ENCODE peak calls at places on chromosomes 3 and 15, in six cellular contexts. Z is PC-3, X is heart left ventricle, R is AG09309, T is GM12878, H is BJ. J is an unnamed sample.
A peak's percentile ranks its signal among the peaks of the same experiment; 100 is the strongest.

GRCh38 chr15:57922780-57923179 is 142.7 kb downstream of the ALDH1A2 start:
- DNase-seq in Z (peak; percentile 68), R (no peak), H (no peak), T (no peak), X (peak; percentile 87), J (no peak)

GRCh38 chr3:134325106-134325705 is 49.0 kb downstream of the AMOTL2 start:
- DNase-seq in T (no peak), H (no peak), Z (no peak), X (no peak), R (no peak), J (no peak)

GRCh38 chr15:94327356-94327936 is 96.1 kb downstream of the MCTP2 start:
- DNase-seq in X (no peak), H (no peak), R (no peak), Z (peak; percentile 55), T (no peak), J (peak; percentile 5)

GRCh38 chr3:145176907-145177306 is 984.1 kb downstream of the PLOD2 start:
- DNase-seq in X (no peak), R (no peak), T (no peak), H (no peak), Z (no peak), J (no peak)

GRCh38 chr15:48481802-48482201 is 150.6 kb downstream of the DUT start:
- DNase-seq in X (no peak), T (no peak), H (no peak), Z (no peak), R (no peak), J (no peak)

GRCh38 chr15:89243046-89243690 is 611 bp upstream of the FANCI start:
- DNase-seq in X (no peak), H (no peak), R (peak; percentile 7), T (no peak), Z (no peak), J (no peak)

GRCh38 chr3:188947401-188947982 is 224.3 kb upstream of the TPRG1 start:
- DNase-seq in T (no peak), H (peak; percentile 24), X (peak; percentile 88), Z (peak; percentile 92), R (no peak), J (peak; percentile 52)

GRCh38 chr3:72887723-72888545 is at the start of gene GXYLT2:
- DNase-seq in Z (peak; percentile 58), H (no peak), R (no peak), X (peak; percentile 83), T (no peak), J (no peak)

GRCh38 chr3:54950391-54951003 is 22.6 kb upstream of the LRTM1 start:
- DNase-seq in H (no peak), Z (no peak), R (no peak), T (no peak), X (no peak), J (no peak)

GRCh38 chr15:40937762-40938529 is 8.8 kb downstream of the DLL4 start:
- DNase-seq in T (no peak), Z (peak; percentile 79), R (no peak), X (peak; percentile 60), H (no peak), J (no peak)
- TF ChIP-seq CTCF in T (peak; percentile 26), Z (peak; percentile 76), R (peak; percentile 45), X (peak; percentile 32), H (peak; percentile 22), J (peak; percentile 22)

GRCh38 chr15:44666208-44667038 is 3.0 kb upstream of the SPG11 start:
- DNase-seq in T (peak; percentile 62), X (no peak), Z (no peak), R (no peak), H (no peak), J (no peak)
- H3K4me3 ChIP-seq in T (peak overlapping the region; percentile 46), X (no peak overlapping the region), Z (no peak overlapping the region), R (no peak overlapping the region), H (no peak overlapping the region), J (no peak overlapping the region)

GRCh38 chr3:127961124-127961523 is 46.1 kb downstream of the KBTBD12 start:
- DNase-seq in Z (no peak), H (no peak), R (no peak), T (no peak), X (no peak), J (no peak)
- TF ChIP-seq CTCF in Z (no peak), H (no peak), R (no peak), T (no peak), X (no peak), J (no peak)

GRCh38 chr3:25452185-25452584 is 24.1 kb downstream of the RARB start:
- DNase-seq in R (no peak), X (no peak), Z (no peak), H (no peak), T (no peak), J (no peak)

GRCh38 chr3:25456723-25457122 is 28.7 kb downstream of the RARB start:
- DNase-seq in T (no peak), H (no peak), Z (no peak), R (no peak), X (no peak), J (no peak)

GRCh38 chr3:25455316-25456232 is 27.5 kb downstream of the RARB start:
- DNase-seq in T (no peak), X (peak; percentile 54), Z (no peak), R (no peak), H (peak; percentile 50), J (no peak)

GRCh38 chr3:25453521-25454410 is 25.7 kb downstream of the RARB start:
- DNase-seq in T (no peak), H (peak; percentile 39), Z (no peak), R (peak; percentile 41), X (no peak), J (peak; percentile 90)

GRCh38 chr3:25454411-25454927 is 26.4 kb downstream of the RARB start:
- DNase-seq in H (peak; percentile 75), X (no peak), Z (peak; percentile 29), T (no peak), R (peak; percentile 57), J (no peak)
- H3K4me3 ChIP-seq in H (no peak overlapping the region), X (no peak overlapping the region), Z (no peak overlapping the region), T (no peak overlapping the region), R (no peak overlapping the region), J (peak overlapping the region; percentile 33)

DNA sequence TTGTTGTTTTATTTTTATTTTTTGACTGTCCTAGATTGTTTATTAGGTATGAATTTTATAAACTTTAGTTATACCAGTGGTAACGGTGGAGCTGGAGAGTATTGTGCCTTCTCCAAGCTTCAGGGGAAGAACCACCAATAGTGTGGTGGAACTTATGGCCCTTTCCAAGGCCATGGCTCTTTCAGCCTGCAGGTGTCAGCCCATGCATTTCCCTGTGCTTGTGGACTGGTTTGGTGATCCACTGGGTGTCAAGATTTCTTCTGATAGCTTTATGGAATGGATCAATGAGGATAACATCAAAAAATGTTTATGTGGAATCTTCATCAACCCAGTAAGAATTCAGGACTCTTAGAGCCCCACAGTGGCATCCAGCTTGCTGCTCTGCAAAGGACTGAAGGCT is 19.2 kb upstream of the SCAMP5 start:
- DNase-seq in R (no peak), T (no peak), H (no peak), X (no peak), Z (no peak), J (no peak)
- TF ChIP-seq CTCF in R (peak; percentile 7), T (no peak), H (no peak), X (no peak), Z (peak; percentile 27), J (no peak)

GRCh38 chr3:141955163-141955562 is 78.7 kb downstream of the ATP1B3 start:
- DNase-seq in H (peak; percentile 46), R (no peak), X (no peak), Z (no peak), T (no peak), J (no peak)
- H3K4me3 ChIP-seq in H (no peak overlapping the region), R (no peak overlapping the region), X (no peak overlapping the region), Z (no peak overlapping the region), T (no peak overlapping the region), J (no peak overlapping the region)

GRCh38 chr15:65363306-65363705 is 14.5 kb downstream of the IGDCC3 start:
- DNase-seq in T (no peak), H (no peak), X (no peak), R (no peak), Z (no peak), J (no peak)
- TF ChIP-seq CTCF in T (no peak), H (no peak), X (no peak), R (no peak), Z (no peak), J (no peak)